ENCODE peak calls at places on chromosomes 7 and 10, in four cellular contexts. One of them, this sample, is unnamed.
A peak's percentile ranks its signal among the peaks of the same experiment; 100 is the strongest.

GRCh38 chr7:126637538-126637937 is 615.2 kb downstream of the GRM8 start:
- DNase-seq in stimulated activated naive CD8-positive, alpha-beta T cell treated with anti-CD3 and anti-CD28 coated beads, Interleukin-15, Interleukin-2, amounts not matched to agents 100 U/mL and 50 U/mL, for 24 hours: no peak
- DNase-seq in T follicular helper cell: no peak
- DNase-seq in NCI-H1092 treated with DMSO at 0.1 percent for 48 hours: no peak
- DNase-seq in this sample: no peak

GRCh38 chr10:128851726-128852125 is 615.3 kb upstream of the MGMT start:
- DNase-seq in stimulated activated naive CD8-positive, alpha-beta T cell treated with anti-CD3 and anti-CD28 coated beads, Interleukin-15, Interleukin-2, amounts not matched to agents 100 U/mL and 50 U/mL, for 24 hours: no peak
- DNase-seq in T follicular helper cell: no peak
- DNase-seq in NCI-H1092 treated with DMSO at 0.1 percent for 48 hours: no peak
- DNase-seq in this sample: no peak

GRCh38 chr7:129146237-129146979 is 1.9 kb downstream of the TSPAN33 start:
- DNase-seq in stimulated activated naive CD8-positive, alpha-beta T cell treated with anti-CD3 and anti-CD28 coated beads, Interleukin-15, Interleukin-2, amounts not matched to agents 100 U/mL and 50 U/mL, for 24 hours: no peak
- DNase-seq in T follicular helper cell: no peak
- DNase-seq in NCI-H1092 treated with DMSO at 0.1 percent for 48 hours: no peak
- DNase-seq in this sample: no peak

GRCh38 chr7:157893535-157894044 is 556.8 kb downstream of the DNAJB6 start:
- DNase-seq in stimulated activated naive CD8-positive, alpha-beta T cell treated with anti-CD3 and anti-CD28 coated beads, Interleukin-15, Interleukin-2, amounts not matched to agents 100 U/mL and 50 U/mL, for 24 hours: no peak
- DNase-seq in T follicular helper cell: no peak
- DNase-seq in NCI-H1092 treated with DMSO at 0.1 percent for 48 hours: no peak
- DNase-seq in this sample: no peak

GRCh38 chr10:1746796-1747195 is 9.5 kb upstream of the ADARB2 start:
- DNase-seq in stimulated activated naive CD8-positive, alpha-beta T cell treated with anti-CD3 and anti-CD28 coated beads, Interleukin-15, Interleukin-2, amounts not matched to agents 100 U/mL and 50 U/mL, for 24 hours: no peak
- DNase-seq in T follicular helper cell: no peak
- DNase-seq in NCI-H1092 treated with DMSO at 0.1 percent for 48 hours: no peak
- DNase-seq in this sample: no peak

GRCh38 chr7:101650579-101651081 is 21.5 kb upstream of the MYL10 start:
- DNase-seq in stimulated activated naive CD8-positive, alpha-beta T cell treated with anti-CD3 and anti-CD28 coated beads, Interleukin-15, Interleukin-2, amounts not matched to agents 100 U/mL and 50 U/mL, for 24 hours: no peak
- DNase-seq in T follicular helper cell: no peak
- DNase-seq in NCI-H1092 treated with DMSO at 0.1 percent for 48 hours: no peak
- DNase-seq in this sample: no peak

GRCh38 chr10:128908109-128908898 is 558.7 kb upstream of the MGMT start:
- DNase-seq in stimulated activated naive CD8-positive, alpha-beta T cell treated with anti-CD3 and anti-CD28 coated beads, Interleukin-15, Interleukin-2, amounts not matched to agents 100 U/mL and 50 U/mL, for 24 hours: no peak
- DNase-seq in T follicular helper cell: no peak
- DNase-seq in NCI-H1092 treated with DMSO at 0.1 percent for 48 hours: no peak
- DNase-seq in this sample: peak; percentile 19

GRCh38 chr7:49596701-49597491 is 176.5 kb upstream of the VWC2 start:
- DNase-seq in stimulated activated naive CD8-positive, alpha-beta T cell treated with anti-CD3 and anti-CD28 coated beads, Interleukin-15, Interleukin-2, amounts not matched to agents 100 U/mL and 50 U/mL, for 24 hours: no peak
- DNase-seq in T follicular helper cell: no peak
- DNase-seq in NCI-H1092 treated with DMSO at 0.1 percent for 48 hours: no peak
- DNase-seq in this sample: no peak

GRCh38 chr10:80612261-80612660 is 74.6 kb downstream of the SH2D4B start:
- DNase-seq in stimulated activated naive CD8-positive, alpha-beta T cell treated with anti-CD3 and anti-CD28 coated beads, Interleukin-15, Interleukin-2, amounts not matched to agents 100 U/mL and 50 U/mL, for 24 hours: no peak
- DNase-seq in T follicular helper cell: no peak
- DNase-seq in NCI-H1092 treated with DMSO at 0.1 percent for 48 hours: no peak
- DNase-seq in this sample: no peak

GRCh38 chr7:22723171-22723601 is 3.8 kb upstream of the IL6 start:
- DNase-seq in stimulated activated naive CD8-positive, alpha-beta T cell treated with anti-CD3 and anti-CD28 coated beads, Interleukin-15, Interleukin-2, amounts not matched to agents 100 U/mL and 50 U/mL, for 24 hours: no peak
- DNase-seq in T follicular helper cell: no peak
- DNase-seq in NCI-H1092 treated with DMSO at 0.1 percent for 48 hours: no peak
- DNase-seq in this sample: peak; percentile 49

GRCh38 chr7:30367561-30367960 is 83.2 kb downstream of the ZNRF2 start:
- DNase-seq in stimulated activated naive CD8-positive, alpha-beta T cell treated with anti-CD3 and anti-CD28 coated beads, Interleukin-15, Interleukin-2, amounts not matched to agents 100 U/mL and 50 U/mL, for 24 hours: no peak
- DNase-seq in T follicular helper cell: no peak
- DNase-seq in NCI-H1092 treated with DMSO at 0.1 percent for 48 hours: no peak
- DNase-seq in this sample: no peak

GRCh38 chr7:146090023-146090645 is 26.5 kb upstream of the CNTNAP2 start:
- DNase-seq in stimulated activated naive CD8-positive, alpha-beta T cell treated with anti-CD3 and anti-CD28 coated beads, Interleukin-15, Interleukin-2, amounts not matched to agents 100 U/mL and 50 U/mL, for 24 hours: no peak
- DNase-seq in T follicular helper cell: no peak
- DNase-seq in NCI-H1092 treated with DMSO at 0.1 percent for 48 hours: peak; percentile 75
- DNase-seq in this sample: peak; percentile 54

GRCh38 chr10:121952226-121952625 is 22.8 kb downstream of the NSMCE4A start:
- DNase-seq in stimulated activated naive CD8-positive, alpha-beta T cell treated with anti-CD3 and anti-CD28 coated beads, Interleukin-15, Interleukin-2, amounts not matched to agents 100 U/mL and 50 U/mL, for 24 hours: no peak
- DNase-seq in T follicular helper cell: no peak
- DNase-seq in NCI-H1092 treated with DMSO at 0.1 percent for 48 hours: no peak
- DNase-seq in this sample: peak; percentile 36

GRCh38 chr10:24114561-24114960 is 94.4 kb upstream of the KIAA1217 start:
- DNase-seq in stimulated activated naive CD8-positive, alpha-beta T cell treated with anti-CD3 and anti-CD28 coated beads, Interleukin-15, Interleukin-2, amounts not matched to agents 100 U/mL and 50 U/mL, for 24 hours: no peak
- DNase-seq in T follicular helper cell: no peak
- DNase-seq in NCI-H1092 treated with DMSO at 0.1 percent for 48 hours: no peak
- DNase-seq in this sample: no peak

GRCh38 chr10:103367379-103367781 is 396 bp upstream of the TAF5 start:
- DNase-seq in stimulated activated naive CD8-positive, alpha-beta T cell treated with anti-CD3 and anti-CD28 coated beads, Interleukin-15, Interleukin-2, amounts not matched to agents 100 U/mL and 50 U/mL, for 24 hours: peak; percentile 22
- DNase-seq in T follicular helper cell: no peak
- DNase-seq in NCI-H1092 treated with DMSO at 0.1 percent for 48 hours: no peak
- DNase-seq in this sample: no peak

GRCh38 chr7:82444220-82445049 is 858 bp upstream of the CACNA2D1 start:
- DNase-seq in stimulated activated naive CD8-positive, alpha-beta T cell treated with anti-CD3 and anti-CD28 coated beads, Interleukin-15, Interleukin-2, amounts not matched to agents 100 U/mL and 50 U/mL, for 24 hours: no peak
- DNase-seq in T follicular helper cell: no peak
- DNase-seq in NCI-H1092 treated with DMSO at 0.1 percent for 48 hours: peak; percentile 96
- DNase-seq in this sample: no peak

GRCh38 chr7:83517026-83517700 is 131.8 kb downstream of the SEMA3E start:
- DNase-seq in stimulated activated naive CD8-positive, alpha-beta T cell treated with anti-CD3 and anti-CD28 coated beads, Interleukin-15, Interleukin-2, amounts not matched to agents 100 U/mL and 50 U/mL, for 24 hours: no peak
- DNase-seq in T follicular helper cell: no peak
- DNase-seq in NCI-H1092 treated with DMSO at 0.1 percent for 48 hours: peak; percentile 19
- DNase-seq in this sample: no peak

GRCh38 chr10:97407211-97407951 is 6.2 kb upstream of the RRP12 start:
- DNase-seq in stimulated activated naive CD8-positive, alpha-beta T cell treated with anti-CD3 and anti-CD28 coated beads, Interleukin-15, Interleukin-2, amounts not matched to agents 100 U/mL and 50 U/mL, for 24 hours: peak; percentile 72
- DNase-seq in T follicular helper cell: peak; percentile 47
- DNase-seq in NCI-H1092 treated with DMSO at 0.1 percent for 48 hours: peak; percentile 84
- DNase-seq in this sample: peak; percentile 88

GRCh38 chr10:128186959-128187787 is 61.0 kb upstream of the MKI67 start:
- DNase-seq in stimulated activated naive CD8-positive, alpha-beta T cell treated with anti-CD3 and anti-CD28 coated beads, Interleukin-15, Interleukin-2, amounts not matched to agents 100 U/mL and 50 U/mL, for 24 hours: peak; percentile 25
- DNase-seq in T follicular helper cell: no peak
- DNase-seq in NCI-H1092 treated with DMSO at 0.1 percent for 48 hours: no peak
- DNase-seq in this sample: no peak

GRCh38 chr10:102814873-102815661 is 22.1 kb downstream of the CYP17A1 start:
- DNase-seq in stimulated activated naive CD8-positive, alpha-beta T cell treated with anti-CD3 and anti-CD28 coated beads, Interleukin-15, Interleukin-2, amounts not matched to agents 100 U/mL and 50 U/mL, for 24 hours: no peak
- DNase-seq in T follicular helper cell: no peak
- DNase-seq in NCI-H1092 treated with DMSO at 0.1 percent for 48 hours: no peak
- DNase-seq in this sample: peak; percentile 74

GRCh38 chr10:110358869-110359629 is 54.3 kb upstream of the SMNDC1 start:
- DNase-seq in stimulated activated naive CD8-positive, alpha-beta T cell treated with anti-CD3 and anti-CD28 coated beads, Interleukin-15, Interleukin-2, amounts not matched to agents 100 U/mL and 50 U/mL, for 24 hours: no peak
- DNase-seq in T follicular helper cell: no peak
- DNase-seq in NCI-H1092 treated with DMSO at 0.1 percent for 48 hours: no peak
- DNase-seq in this sample: no peak

GRCh38 chr10:6219494-6219836 is 16.7 kb downstream of the PFKFB3 start:
- DNase-seq in stimulated activated naive CD8-positive, alpha-beta T cell treated with anti-CD3 and anti-CD28 coated beads, Interleukin-15, Interleukin-2, amounts not matched to agents 100 U/mL and 50 U/mL, for 24 hours: no peak
- DNase-seq in T follicular helper cell: no peak
- DNase-seq in NCI-H1092 treated with DMSO at 0.1 percent for 48 hours: no peak
- DNase-seq in this sample: no peak

GRCh38 chr10:106338486-106338885 is 826.0 kb downstream of the SORCS1 start:
- DNase-seq in stimulated activated naive CD8-positive, alpha-beta T cell treated with anti-CD3 and anti-CD28 coated beads, Interleukin-15, Interleukin-2, amounts not matched to agents 100 U/mL and 50 U/mL, for 24 hours: no peak
- DNase-seq in T follicular helper cell: no peak
- DNase-seq in NCI-H1092 treated with DMSO at 0.1 percent for 48 hours: no peak
- DNase-seq in this sample: peak; percentile 22

GRCh38 chr10:118106426-118106825 is 59.7 kb upstream of the RAB11FIP2 start:
- DNase-seq in stimulated activated naive CD8-positive, alpha-beta T cell treated with anti-CD3 and anti-CD28 coated beads, Interleukin-15, Interleukin-2, amounts not matched to agents 100 U/mL and 50 U/mL, for 24 hours: no peak
- DNase-seq in T follicular helper cell: no peak
- DNase-seq in NCI-H1092 treated with DMSO at 0.1 percent for 48 hours: no peak
- DNase-seq in this sample: peak; percentile 61

GRCh38 chr7:23184709-23185354 is 3.0 kb downstream of the NUP42 start:
- DNase-seq in stimulated activated naive CD8-positive, alpha-beta T cell treated with anti-CD3 and anti-CD28 coated beads, Interleukin-15, Interleukin-2, amounts not matched to agents 100 U/mL and 50 U/mL, for 24 hours: no peak
- DNase-seq in T follicular helper cell: no peak
- DNase-seq in NCI-H1092 treated with DMSO at 0.1 percent for 48 hours: peak; percentile 17
- DNase-seq in this sample: peak; percentile 64

GRCh38 chr10:90993340-90993739 is 72.5 kb upstream of the ANKRD1 start:
- DNase-seq in stimulated activated naive CD8-positive, alpha-beta T cell treated with anti-CD3 and anti-CD28 coated beads, Interleukin-15, Interleukin-2, amounts not matched to agents 100 U/mL and 50 U/mL, for 24 hours: no peak
- DNase-seq in T follicular helper cell: no peak
- DNase-seq in NCI-H1092 treated with DMSO at 0.1 percent for 48 hours: no peak
- DNase-seq in this sample: peak; percentile 42

GRCh38 chr7:30451539-30452277 is 26.9 kb downstream of the NOD1 start:
- DNase-seq in stimulated activated naive CD8-positive, alpha-beta T cell treated with anti-CD3 and anti-CD28 coated beads, Interleukin-15, Interleukin-2, amounts not matched to agents 100 U/mL and 50 U/mL, for 24 hours: no peak
- DNase-seq in T follicular helper cell: no peak
- DNase-seq in NCI-H1092 treated with DMSO at 0.1 percent for 48 hours: no peak
- DNase-seq in this sample: no peak

GRCh38 chr10:110747609-110748464 is 103.7 kb downstream of the RBM20 start:
- DNase-seq in stimulated activated naive CD8-positive, alpha-beta T cell treated with anti-CD3 and anti-CD28 coated beads, Interleukin-15, Interleukin-2, amounts not matched to agents 100 U/mL and 50 U/mL, for 24 hours: no peak
- DNase-seq in T follicular helper cell: no peak
- DNase-seq in NCI-H1092 treated with DMSO at 0.1 percent for 48 hours: no peak
- DNase-seq in this sample: peak; percentile 51

GRCh38 chr10:7945469-7946187 is 108.9 kb upstream of the GATA3 start:
- DNase-seq in stimulated activated naive CD8-positive, alpha-beta T cell treated with anti-CD3 and anti-CD28 coated beads, Interleukin-15, Interleukin-2, amounts not matched to agents 100 U/mL and 50 U/mL, for 24 hours: no peak
- DNase-seq in T follicular helper cell: no peak
- DNase-seq in NCI-H1092 treated with DMSO at 0.1 percent for 48 hours: no peak
- DNase-seq in this sample: no peak

GRCh38 chr7:64869912-64870562 is 33.0 kb upstream of the ZNF273 start:
- DNase-seq in stimulated activated naive CD8-positive, alpha-beta T cell treated with anti-CD3 and anti-CD28 coated beads, Interleukin-15, Interleukin-2, amounts not matched to agents 100 U/mL and 50 U/mL, for 24 hours: no peak
- DNase-seq in T follicular helper cell: no peak
- DNase-seq in NCI-H1092 treated with DMSO at 0.1 percent for 48 hours: no peak
- DNase-seq in this sample: no peak

GRCh38 chr7:1947586-1948217 is 277.6 kb downstream of the ELFN1 start:
- DNase-seq in stimulated activated naive CD8-positive, alpha-beta T cell treated with anti-CD3 and anti-CD28 coated beads, Interleukin-15, Interleukin-2, amounts not matched to agents 100 U/mL and 50 U/mL, for 24 hours: no peak
- DNase-seq in T follicular helper cell: no peak
- DNase-seq in NCI-H1092 treated with DMSO at 0.1 percent for 48 hours: no peak
- DNase-seq in this sample: no peak

GRCh38 chr7:121330053-121330833 is 1.4 kb downstream of the WNT16 start:
- DNase-seq in stimulated activated naive CD8-positive, alpha-beta T cell treated with anti-CD3 and anti-CD28 coated beads, Interleukin-15, Interleukin-2, amounts not matched to agents 100 U/mL and 50 U/mL, for 24 hours: peak; percentile 15
- DNase-seq in T follicular helper cell: no peak
- DNase-seq in NCI-H1092 treated with DMSO at 0.1 percent for 48 hours: peak; percentile 37
- DNase-seq in this sample: no peak

GRCh38 chr7:153858335-153858734 is 193.9 kb upstream of the DPP6 start:
- DNase-seq in stimulated activated naive CD8-positive, alpha-beta T cell treated with anti-CD3 and anti-CD28 coated beads, Interleukin-15, Interleukin-2, amounts not matched to agents 100 U/mL and 50 U/mL, for 24 hours: no peak
- DNase-seq in T follicular helper cell: no peak
- DNase-seq in NCI-H1092 treated with DMSO at 0.1 percent for 48 hours: no peak
- DNase-seq in this sample: no peak

GRCh38 chr7:1974714-1975113 is 258.0 kb downstream of the MAD1L1 start:
- DNase-seq in stimulated activated naive CD8-positive, alpha-beta T cell treated with anti-CD3 and anti-CD28 coated beads, Interleukin-15, Interleukin-2, amounts not matched to agents 100 U/mL and 50 U/mL, for 24 hours: no peak
- DNase-seq in T follicular helper cell: no peak
- DNase-seq in NCI-H1092 treated with DMSO at 0.1 percent for 48 hours: peak; percentile 34
- DNase-seq in this sample: no peak

GRCh38 chr7:150340024-150340749 is 1.2 kb downstream of the RARRES2 start:
- DNase-seq in stimulated activated naive CD8-positive, alpha-beta T cell treated with anti-CD3 and anti-CD28 coated beads, Interleukin-15, Interleukin-2, amounts not matched to agents 100 U/mL and 50 U/mL, for 24 hours: peak; percentile 39
- DNase-seq in T follicular helper cell: no peak
- DNase-seq in NCI-H1092 treated with DMSO at 0.1 percent for 48 hours: no peak
- DNase-seq in this sample: peak; percentile 77

GRCh38 chr10:73763343-73763742 is 18.5 kb upstream of the CHCHD1 start:
- DNase-seq in stimulated activated naive CD8-positive, alpha-beta T cell treated with anti-CD3 and anti-CD28 coated beads, Interleukin-15, Interleukin-2, amounts not matched to agents 100 U/mL and 50 U/mL, for 24 hours: no peak
- DNase-seq in T follicular helper cell: no peak
- DNase-seq in NCI-H1092 treated with DMSO at 0.1 percent for 48 hours: no peak
- DNase-seq in this sample: no peak

GRCh38 chr7:100612730-100613446 is 548 bp downstream of the MOSPD3 start:
- DNase-seq in stimulated activated naive CD8-positive, alpha-beta T cell treated with anti-CD3 and anti-CD28 coated beads, Interleukin-15, Interleukin-2, amounts not matched to agents 100 U/mL and 50 U/mL, for 24 hours: no peak
- DNase-seq in T follicular helper cell: no peak
- DNase-seq in NCI-H1092 treated with DMSO at 0.1 percent for 48 hours: peak; percentile 23
- DNase-seq in this sample: no peak

GRCh38 chr7:641966-642365 is 84.5 kb upstream of the DNAAF5 start:
- DNase-seq in stimulated activated naive CD8-positive, alpha-beta T cell treated with anti-CD3 and anti-CD28 coated beads, Interleukin-15, Interleukin-2, amounts not matched to agents 100 U/mL and 50 U/mL, for 24 hours: no peak
- DNase-seq in T follicular helper cell: no peak
- DNase-seq in NCI-H1092 treated with DMSO at 0.1 percent for 48 hours: no peak
- DNase-seq in this sample: no peak

This sample was measured in cardiac fibroblast.